ENCODE peak calls at places on chromosomes 3 and 15, in four cellular contexts. Q is retina, D is amygdala, E is A549. K is an unnamed sample.

GRCh38 chr3:155339052-155339451 is 45.6 kb upstream of the STRIT1 start:
- DNase-seq in E (no peak), D (no peak), Q (no peak), K (no peak)

GRCh38 chr3:11522398-11522715 is 121.4 kb downstream of the VGLL4 start:
- DNase-seq in E (no peak), D (no peak), Q (no peak), K (no peak)

GRCh38 chr3:10901293-10902010 is 85.4 kb downstream of the SLC6A11 start:
- DNase-seq in Q (no peak), D (no peak), E (no peak), K (no peak)

GRCh38 chr3:121878411-121878810 is 15.8 kb upstream of the SLC15A2 start:
- DNase-seq in E (no peak), Q (no peak), D (no peak), K (no peak)

GRCh38 chr3:127170794-127171193 is 22.1 kb upstream of the PRR23E start:
- DNase-seq in Q (no peak), D (no peak), E (peak), K (peak)

GRCh38 chr15:40081691-40082194 is 26.9 kb downstream of the BMF start:
- DNase-seq in Q (peak), E (peak), D (peak), K (peak)

GRCh38 chr3:126907557-126907956 is 75.4 kb upstream of the PLXNA1 start:
- DNase-seq in E (no peak), D (no peak), Q (no peak), K (no peak)

GRCh38 chr15:50353999-50354837 is 780 bp downstream of the GABPB1 start:
- DNase-seq in D (peak), Q (peak), E (peak), K (peak)

GRCh38 chr3:15309662-15310335 is 22.6 kb downstream of the SH3BP5 start:
- DNase-seq in D (no peak), Q (no peak), E (no peak), K (no peak)

GRCh38 chr3:33658971-33659848 is 58.8 kb downstream of the CLASP2 start:
- DNase-seq in Q (peak), E (peak), D (peak), K (peak)

GRCh38 chr3:29525254-29525881 is 244.5 kb downstream of the RBMS3 start:
- DNase-seq in E (peak), Q (no peak), D (no peak), K (no peak)

GRCh38 chr3:123036352-123037014 is 8.9 kb upstream of the SEMA5B start:
- DNase-seq in D (no peak), Q (no peak), E (no peak), K (no peak)

GRCh38 chr15:61798631-61799030 is 261.6 kb downstream of the VPS13C start:
- DNase-seq in E (no peak), D (no peak), Q (no peak), K (no peak)

GRCh38 chr3:110178965-110179364 is 841.6 kb upstream of the DPPA4 start:
- DNase-seq in Q (no peak), E (no peak), D (no peak), K (no peak)

GRCh38 chr3:78659386-78659987 is 1108.3 kb downstream of the ROBO1 start:
- DNase-seq in Q (peak), E (peak), D (no peak), K (no peak)

GRCh38 chr3:96548073-96548472 is 266.3 kb upstream of the EPHA6 start:
- DNase-seq in E (no peak), Q (no peak), D (no peak), K (no peak)

GRCh38 chr3:161694682-161695586 is 198.3 kb downstream of the OTOL1 start:
- DNase-seq in Q (no peak), D (no peak), E (no peak), K (no peak)

GRCh38 chr3:186327912-186328487 is 34.0 kb downstream of the DGKG start:
- DNase-seq in E (no peak), Q (no peak), D (no peak), K (no peak)

GRCh38 chr15:99409097-99409473 is 156.7 kb upstream of the MEF2A start:
- DNase-seq in Q (peak), E (peak), D (no peak), K (peak)

GRCh38 chr3:50316657-50317242 is 5.8 kb downstream of the HYAL2 start:
- DNase-seq in Q (peak), E (peak), D (no peak), K (peak)

GRCh38 chr3:190326930-190327329 is 4.7 kb upstream of the CLDN1 start:
- DNase-seq in D (no peak), Q (no peak), E (no peak), K (no peak)